ENCODE peak calls at places on chromosomes 12 and 14, in eight cellular contexts. X, Z, D, E, I, K, H and R are unnamed samples.

GRCh38 chr14:23432102-23432925 is 3.1 kb downstream of the MYH7 start:
- DNase-seq in H (no peak), K (no peak), E (peak; percentile 49), Z (no peak), X (no peak), D (no peak), I (peak; percentile 10), R (peak; percentile 4)

GRCh38 chr12:88063375-88063774 is 34.2 kb upstream of the C12orf50 start:
- DNase-seq in H (no peak), D (no peak), Z (no peak), I (no peak), E (no peak), K (no peak), X (no peak), R (no peak)

GRCh38 chr12:110270125-110270962 is 10.7 kb upstream of the ATP2A2 start:
- DNase-seq in K (peak; percentile 82), X (peak; percentile 92), E (peak; percentile 87), D (peak; percentile 86), I (no peak), Z (no peak), H (peak; percentile 65), R (peak; percentile 26)

GRCh38 chr14:88868558-88869159 is 44.2 kb downstream of the TTC8 start:
- DNase-seq in I (no peak), E (no peak), H (peak; percentile 19), X (peak; percentile 56), K (peak; percentile 23), D (no peak), Z (no peak), R (peak; percentile 15)

GRCh38 chr14:67964391-67964812 is 144.8 kb downstream of the RAD51B start:
- DNase-seq in K (peak; percentile 40), I (no peak), H (peak; percentile 44), E (no peak), X (peak; percentile 90), Z (no peak), D (no peak), R (no peak)

GRCh38 chr12:125193798-125194562 is 128.7 kb downstream of the AACS start:
- DNase-seq in Z (no peak), D (no peak), I (no peak), H (no peak), K (peak; percentile 44), X (peak; percentile 48), E (no peak), R (no peak)

GRCh38 chr12:57661376-57661775 is 28.4 kb upstream of the B4GALNT1 start:
- DNase-seq in X (no peak), I (no peak), K (no peak), E (no peak), Z (no peak), H (no peak), D (no peak), R (no peak)

GRCh38 chr12:54974281-54974680 is 10.3 kb downstream of the TESPA1 start:
- DNase-seq in E (no peak), D (no peak), K (no peak), I (no peak), H (no peak), Z (no peak), X (no peak), R (no peak)

GRCh38 chr14:63045612-63046320 is 508 bp upstream of the KCNH5 start:
- DNase-seq in I (no peak), E (no peak), Z (no peak), H (peak; percentile 70), X (no peak), K (peak; percentile 37), D (peak; percentile 43), R (no peak)

GRCh38 chr14:74975059-74975810 is 19.8 kb upstream of the PGF start:
- DNase-seq in Z (no peak), K (no peak), I (peak; percentile 92), D (peak; percentile 95), H (no peak), E (peak; percentile 91), X (no peak), R (no peak)

GRCh38 chr14:31208546-31209424 is 1.2 kb upstream of the HECTD1 start:
- DNase-seq in I (no peak), Z (no peak), E (no peak), D (no peak), X (no peak), H (no peak), K (no peak), R (peak; percentile 12)

GRCh38 chr12:29320295-29321090 is 60.5 kb downstream of the ERGIC2 start:
- DNase-seq in Z (no peak), H (no peak), E (no peak), X (peak; percentile 98), I (no peak), K (peak; percentile 2), D (no peak), R (no peak)

GRCh38 chr12:40262657-40263056 is 37.9 kb downstream of the LRRK2 start:
- DNase-seq in X (no peak), Z (no peak), E (no peak), K (no peak), I (no peak), D (no peak), H (no peak), R (no peak)

GRCh38 chr12:112486361-112486760 is 67.6 kb downstream of the PTPN11 start:
- DNase-seq in K (no peak), X (no peak), H (no peak), E (no peak), Z (no peak), I (no peak), D (no peak), R (no peak)

GRCh38 chr14:55267816-55268215 is 3.4 kb upstream of the FBXO34 start:
- DNase-seq in X (no peak), Z (no peak), H (peak; percentile 26), D (no peak), I (no peak), K (no peak), E (no peak), R (no peak)

GRCh38 chr12:92080390-92081285 is 65.0 kb downstream of the BTG1 start:
- DNase-seq in Z (no peak), X (peak; percentile 98), I (no peak), K (peak; percentile 90), E (no peak), H (peak; percentile 64), D (no peak), R (peak; percentile 81)

GRCh38 chr12:7756993-7757392 is 8.0 kb upstream of the NANOGNB start:
- DNase-seq in E (no peak), K (no peak), I (no peak), H (no peak), X (no peak), D (no peak), Z (no peak), R (no peak)

GRCh38 chr12:113422030-113422900 is at the start of gene SDSL:
- DNase-seq in E (peak; percentile 80), D (peak; percentile 64), X (peak; percentile 96), I (peak; percentile 56), K (peak; percentile 90), Z (no peak), H (peak; percentile 88), R (peak; percentile 66)

GRCh38 chr12:65004270-65004669 is 116.8 kb downstream of the WIF1 start:
- DNase-seq in X (peak; percentile 51), E (no peak), K (no peak), Z (no peak), I (no peak), H (no peak), D (no peak), R (no peak)

GRCh38 chr12:120388711-120389431 is 19.9 kb upstream of the MSI1 start:
- DNase-seq in I (no peak), K (no peak), E (no peak), Z (no peak), X (no peak), D (no peak), H (no peak), R (no peak)

GRCh38 chr12:5739862-5740370 is 205.1 kb downstream of the ANO2 start:
- DNase-seq in K (no peak), X (no peak), I (no peak), E (no peak), D (no peak), Z (no peak), H (no peak), R (peak; percentile 77)

GRCh38 chr12:9721394-9722092 is 11.4 kb downstream of the CLECL1 start:
- DNase-seq in H (peak; percentile 21), D (no peak), X (peak; percentile 86), K (peak; percentile 90), I (no peak), Z (no peak), E (no peak), R (no peak)

GRCh38 chr12:53171725-53172329 is 8.7 kb upstream of the ZNF740 start:
- DNase-seq in K (peak; percentile 47), I (no peak), E (no peak), Z (no peak), X (peak; percentile 18), D (no peak), H (no peak), R (no peak)

GRCh38 chr14:102233081-102233480 is 71.9 kb downstream of the MOK start:
- DNase-seq in D (no peak), E (no peak), I (no peak), K (no peak), X (no peak), H (no peak), Z (no peak), R (no peak)
- H3K9me3 ChIP-seq in D (no peaks in the 10 kb centered on the region), E (no peaks in the 10 kb centered on the region), I (no peaks in the 10 kb centered on the region), K (no peaks in the 10 kb centered on the region), X (no peaks in the 10 kb centered on the region), H (no peaks in the 10 kb centered on the region), Z (no peaks in the 10 kb centered on the region), R (no peaks in the 10 kb centered on the region)

GRCh38 chr12:34209259-34209835 is 187.1 kb downstream of the ALG10 start:
- DNase-seq in K (no peak), X (no peak), H (no peak), E (no peak), Z (no peak), I (no peak), D (no peak), R (no peak)

GRCh38 chr12:34206061-34206785 is 183.9 kb downstream of the ALG10 start:
- DNase-seq in H (no peak), I (no peak), D (no peak), X (no peak), E (no peak), Z (no peak), K (no peak), R (no peak)

GRCh38 chr12:34210183-34210582 is 187.9 kb downstream of the ALG10 start:
- DNase-seq in H (no peak), Z (no peak), X (no peak), E (no peak), D (no peak), K (no peak), I (no peak), R (no peak)

GRCh38 chr12:34208331-34209258 is 186.3 kb downstream of the ALG10 start:
- DNase-seq in Z (no peak), I (no peak), D (no peak), X (no peak), H (no peak), E (no peak), K (no peak), R (no peak)

GRCh38 chr12:34207858-34208257 is 185.6 kb downstream of the ALG10 start:
- DNase-seq in E (no peak), H (no peak), D (no peak), X (no peak), Z (no peak), I (no peak), K (no peak), R (no peak)
- H3K9me3 ChIP-seq in E (no peaks in the 10 kb centered on the region), H (no peaks in the 10 kb centered on the region), D (no peaks in the 10 kb centered on the region), X (no peaks in the 10 kb centered on the region), Z (no peaks in the 10 kb centered on the region), I (no peaks in the 10 kb centered on the region), K (no peaks in the 10 kb centered on the region), R (peaks cover 8% of the 10 kb centered on the region)

GRCh38 chr12:83527700-83528281 is 841.1 kb downstream of the TMTC2 start:
- DNase-seq in I (no peak), D (no peak), E (no peak), X (no peak), Z (no peak), K (no peak), H (no peak), R (no peak)
- H3K9me3 ChIP-seq in I (no peaks in the 10 kb centered on the region), D (no peaks in the 10 kb centered on the region), E (no peaks in the 10 kb centered on the region), X (no peaks in the 10 kb centered on the region), Z (no peaks in the 10 kb centered on the region), K (no peaks in the 10 kb centered on the region), H (no peaks in the 10 kb centered on the region), R (no peaks in the 10 kb centered on the region)

GRCh38 chr12:59627582-59627981 is 31.8 kb downstream of the SLC16A7 start:
- DNase-seq in D (no peak), I (no peak), K (no peak), H (no peak), X (no peak), E (no peak), Z (no peak), R (no peak)
- H3K9me3 ChIP-seq in D (no peaks in the 10 kb centered on the region), I (no peaks in the 10 kb centered on the region), K (no peaks in the 10 kb centered on the region), H (no peaks in the 10 kb centered on the region), X (no peaks in the 10 kb centered on the region), E (no peaks in the 10 kb centered on the region), Z (no peaks in the 10 kb centered on the region), R (no peaks in the 10 kb centered on the region)